ENCODE peak calls at places on chromosomes 11 and 22, in eight cellular contexts. One of them, this sample, is unnamed.

GRCh38 chr11:2360081-2360642 is 16.9 kb upstream of the CD81 start:
- DNase-seq in activated T-cell treated with anti-CD3 and anti-CD28 coated beads, Interleukin-2, amount 50 U/mL, for 72 hours: no peak
- DNase-seq in WTC11: no peak
- DNase-seq in renal cortical epithelial cell: peak
- DNase-seq in AG09309: no peak
- DNase-seq in NCI-H748 treated with DMSO at 0.1 percent for 48 hours: no peak
- DNase-seq in endothelial cell: no peak
- DNase-seq in D341Med: peak
- DNase-seq in this sample: no peak

GRCh38 chr22:50274311-50274710 is 4.1 kb upstream of the MAPK11 start:
- DNase-seq in activated T-cell treated with anti-CD3 and anti-CD28 coated beads, Interleukin-2, amount 50 U/mL, for 72 hours: peak
- DNase-seq in WTC11: no peak
- DNase-seq in renal cortical epithelial cell: peak
- DNase-seq in AG09309: no peak
- DNase-seq in NCI-H748 treated with DMSO at 0.1 percent for 48 hours: no peak
- DNase-seq in endothelial cell: no peak
- DNase-seq in D341Med: peak
- DNase-seq in this sample: peak

GRCh38 chr11:130772266-130773227 is 143.7 kb downstream of the SNX19 start:
- DNase-seq in activated T-cell treated with anti-CD3 and anti-CD28 coated beads, Interleukin-2, amount 50 U/mL, for 72 hours: no peak
- DNase-seq in WTC11: no peak
- DNase-seq in renal cortical epithelial cell: peak
- DNase-seq in AG09309: peak
- DNase-seq in NCI-H748 treated with DMSO at 0.1 percent for 48 hours: no peak
- DNase-seq in endothelial cell: no peak
- DNase-seq in D341Med: no peak
- DNase-seq in this sample: no peak

GRCh38 chr11:103927535-103927934 is 108.9 kb upstream of the DDI1 start:
- DNase-seq in activated T-cell treated with anti-CD3 and anti-CD28 coated beads, Interleukin-2, amount 50 U/mL, for 72 hours: no peak
- DNase-seq in WTC11: no peak
- DNase-seq in renal cortical epithelial cell: peak
- DNase-seq in AG09309: no peak
- DNase-seq in NCI-H748 treated with DMSO at 0.1 percent for 48 hours: no peak
- DNase-seq in endothelial cell: no peak
- DNase-seq in D341Med: peak
- DNase-seq in this sample: no peak

GRCh38 chr11:720642-721346 is 14.8 kb downstream of the EPS8L2 start:
- DNase-seq in activated T-cell treated with anti-CD3 and anti-CD28 coated beads, Interleukin-2, amount 50 U/mL, for 72 hours: no peak
- DNase-seq in WTC11: peak
- DNase-seq in renal cortical epithelial cell: no peak
- DNase-seq in AG09309: no peak
- DNase-seq in NCI-H748 treated with DMSO at 0.1 percent for 48 hours: peak
- DNase-seq in endothelial cell: no peak
- DNase-seq in D341Med: peak
- DNase-seq in this sample: peak

GRCh38 chr11:68843052-68843561 is 1.4 kb upstream of the CPT1A start:
- DNase-seq in activated T-cell treated with anti-CD3 and anti-CD28 coated beads, Interleukin-2, amount 50 U/mL, for 72 hours: peak
- DNase-seq in WTC11: no peak
- DNase-seq in renal cortical epithelial cell: no peak
- DNase-seq in AG09309: no peak
- DNase-seq in NCI-H748 treated with DMSO at 0.1 percent for 48 hours: no peak
- DNase-seq in endothelial cell: no peak
- DNase-seq in D341Med: no peak
- DNase-seq in this sample: no peak

GRCh38 chr11:67027943-67028542 is 5.1 kb downstream of the SYT12 start:
- DNase-seq in activated T-cell treated with anti-CD3 and anti-CD28 coated beads, Interleukin-2, amount 50 U/mL, for 72 hours: no peak
- DNase-seq in WTC11: no peak
- DNase-seq in renal cortical epithelial cell: no peak
- DNase-seq in AG09309: no peak
- DNase-seq in NCI-H748 treated with DMSO at 0.1 percent for 48 hours: no peak
- DNase-seq in endothelial cell: no peak
- DNase-seq in D341Med: no peak
- DNase-seq in this sample: no peak

GRCh38 chr11:114285599-114285998 is 10.6 kb upstream of the NNMT start:
- DNase-seq in activated T-cell treated with anti-CD3 and anti-CD28 coated beads, Interleukin-2, amount 50 U/mL, for 72 hours: no peak
- DNase-seq in WTC11: no peak
- DNase-seq in renal cortical epithelial cell: peak
- DNase-seq in AG09309: no peak
- DNase-seq in NCI-H748 treated with DMSO at 0.1 percent for 48 hours: no peak
- DNase-seq in endothelial cell: no peak
- DNase-seq in D341Med: no peak
- DNase-seq in this sample: no peak

GRCh38 chr11:426851-427250 is 12.1 kb upstream of the SIGIRR start:
- DNase-seq in activated T-cell treated with anti-CD3 and anti-CD28 coated beads, Interleukin-2, amount 50 U/mL, for 72 hours: no peak
- DNase-seq in WTC11: no peak
- DNase-seq in renal cortical epithelial cell: no peak
- DNase-seq in AG09309: no peak
- DNase-seq in NCI-H748 treated with DMSO at 0.1 percent for 48 hours: no peak
- DNase-seq in endothelial cell: no peak
- DNase-seq in D341Med: no peak
- DNase-seq in this sample: no peak

GRCh38 chr11:58575377-58576020 is at the start of gene LPXN:
- DNase-seq in activated T-cell treated with anti-CD3 and anti-CD28 coated beads, Interleukin-2, amount 50 U/mL, for 72 hours: peak
- DNase-seq in WTC11: no peak
- DNase-seq in renal cortical epithelial cell: no peak
- DNase-seq in AG09309: peak
- DNase-seq in NCI-H748 treated with DMSO at 0.1 percent for 48 hours: no peak
- DNase-seq in endothelial cell: no peak
- DNase-seq in D341Med: no peak
- DNase-seq in this sample: no peak

GRCh38 chr11:126246636-126247035 is 22.1 kb downstream of the SRPRA start:
- DNase-seq in activated T-cell treated with anti-CD3 and anti-CD28 coated beads, Interleukin-2, amount 50 U/mL, for 72 hours: no peak
- DNase-seq in WTC11: no peak
- DNase-seq in renal cortical epithelial cell: no peak
- DNase-seq in AG09309: no peak
- DNase-seq in NCI-H748 treated with DMSO at 0.1 percent for 48 hours: no peak
- DNase-seq in endothelial cell: no peak
- DNase-seq in D341Med: no peak
- DNase-seq in this sample: no peak

GRCh38 chr22:27019827-27020226 is 362.4 kb downstream of the MIAT start:
- DNase-seq in activated T-cell treated with anti-CD3 and anti-CD28 coated beads, Interleukin-2, amount 50 U/mL, for 72 hours: no peak
- DNase-seq in WTC11: no peak
- DNase-seq in renal cortical epithelial cell: peak
- DNase-seq in AG09309: no peak
- DNase-seq in NCI-H748 treated with DMSO at 0.1 percent for 48 hours: no peak
- DNase-seq in endothelial cell: no peak
- DNase-seq in D341Med: no peak
- DNase-seq in this sample: no peak

GRCh38 chr11:19751055-19751454 is 38.4 kb downstream of the NAV2 start:
- DNase-seq in activated T-cell treated with anti-CD3 and anti-CD28 coated beads, Interleukin-2, amount 50 U/mL, for 72 hours: no peak
- DNase-seq in WTC11: no peak
- DNase-seq in renal cortical epithelial cell: no peak
- DNase-seq in AG09309: no peak
- DNase-seq in NCI-H748 treated with DMSO at 0.1 percent for 48 hours: no peak
- DNase-seq in endothelial cell: no peak
- DNase-seq in D341Med: no peak
- DNase-seq in this sample: no peak

GRCh38 chr22:48919187-48919590 is 908.5 kb downstream of the BRD1 start:
- DNase-seq in activated T-cell treated with anti-CD3 and anti-CD28 coated beads, Interleukin-2, amount 50 U/mL, for 72 hours: no peak
- DNase-seq in WTC11: no peak
- DNase-seq in renal cortical epithelial cell: no peak
- DNase-seq in AG09309: no peak
- DNase-seq in NCI-H748 treated with DMSO at 0.1 percent for 48 hours: peak
- DNase-seq in endothelial cell: no peak
- DNase-seq in D341Med: peak
- DNase-seq in this sample: no peak

GRCh38 chr11:128345316-128345715 is 242.0 kb downstream of the ETS1 start:
- DNase-seq in activated T-cell treated with anti-CD3 and anti-CD28 coated beads, Interleukin-2, amount 50 U/mL, for 72 hours: no peak
- DNase-seq in WTC11: no peak
- DNase-seq in renal cortical epithelial cell: no peak
- DNase-seq in AG09309: no peak
- DNase-seq in NCI-H748 treated with DMSO at 0.1 percent for 48 hours: no peak
- DNase-seq in endothelial cell: no peak
- DNase-seq in D341Med: no peak
- DNase-seq in this sample: no peak

GRCh38 chr11:75151346-75152047 is 590 bp downstream of the SLCO2B1 start:
- DNase-seq in activated T-cell treated with anti-CD3 and anti-CD28 coated beads, Interleukin-2, amount 50 U/mL, for 72 hours: no peak
- DNase-seq in WTC11: no peak
- DNase-seq in renal cortical epithelial cell: no peak
- DNase-seq in AG09309: no peak
- DNase-seq in NCI-H748 treated with DMSO at 0.1 percent for 48 hours: no peak
- DNase-seq in endothelial cell: no peak
- DNase-seq in D341Med: no peak
- DNase-seq in this sample: no peak

GRCh38 chr11:12989428-12990242 is 19.5 kb upstream of the RASSF10 start:
- DNase-seq in activated T-cell treated with anti-CD3 and anti-CD28 coated beads, Interleukin-2, amount 50 U/mL, for 72 hours: no peak
- DNase-seq in WTC11: no peak
- DNase-seq in renal cortical epithelial cell: peak
- DNase-seq in AG09309: no peak
- DNase-seq in NCI-H748 treated with DMSO at 0.1 percent for 48 hours: no peak
- DNase-seq in endothelial cell: no peak
- DNase-seq in D341Med: no peak
- DNase-seq in this sample: no peak

GRCh38 chr11:47056261-47056915 is 119.8 kb downstream of the CSTPP1 start:
- DNase-seq in activated T-cell treated with anti-CD3 and anti-CD28 coated beads, Interleukin-2, amount 50 U/mL, for 72 hours: no peak
- DNase-seq in WTC11: no peak
- DNase-seq in renal cortical epithelial cell: no peak
- DNase-seq in AG09309: peak
- DNase-seq in NCI-H748 treated with DMSO at 0.1 percent for 48 hours: no peak
- DNase-seq in endothelial cell: no peak
- DNase-seq in D341Med: no peak
- DNase-seq in this sample: no peak

GRCh38 chr11:80118071-80118470 is 677.2 kb upstream of the TENM4 start:
- DNase-seq in activated T-cell treated with anti-CD3 and anti-CD28 coated beads, Interleukin-2, amount 50 U/mL, for 72 hours: no peak
- DNase-seq in WTC11: no peak
- DNase-seq in renal cortical epithelial cell: peak
- DNase-seq in AG09309: no peak
- DNase-seq in NCI-H748 treated with DMSO at 0.1 percent for 48 hours: peak
- DNase-seq in endothelial cell: no peak
- DNase-seq in D341Med: no peak
- DNase-seq in this sample: no peak

GRCh38 chr22:42284230-42284591 is 13.8 kb upstream of the TCF20 start:
- DNase-seq in activated T-cell treated with anti-CD3 and anti-CD28 coated beads, Interleukin-2, amount 50 U/mL, for 72 hours: no peak
- DNase-seq in WTC11: no peak
- DNase-seq in renal cortical epithelial cell: no peak
- DNase-seq in AG09309: no peak
- DNase-seq in NCI-H748 treated with DMSO at 0.1 percent for 48 hours: no peak
- DNase-seq in endothelial cell: no peak
- DNase-seq in D341Med: no peak
- DNase-seq in this sample: no peak

GRCh38 chr22:39913886-39914285 is 13.0 kb downstream of the GRAP2 start:
- DNase-seq in activated T-cell treated with anti-CD3 and anti-CD28 coated beads, Interleukin-2, amount 50 U/mL, for 72 hours: no peak
- DNase-seq in WTC11: no peak
- DNase-seq in renal cortical epithelial cell: no peak
- DNase-seq in AG09309: no peak
- DNase-seq in NCI-H748 treated with DMSO at 0.1 percent for 48 hours: no peak
- DNase-seq in endothelial cell: no peak
- DNase-seq in D341Med: no peak
- DNase-seq in this sample: no peak

GRCh38 chr11:64591257-64592233 is 525 bp downstream of the SLC22A12 start:
- DNase-seq in activated T-cell treated with anti-CD3 and anti-CD28 coated beads, Interleukin-2, amount 50 U/mL, for 72 hours: no peak
- DNase-seq in WTC11: no peak
- DNase-seq in renal cortical epithelial cell: no peak
- DNase-seq in AG09309: no peak
- DNase-seq in NCI-H748 treated with DMSO at 0.1 percent for 48 hours: no peak
- DNase-seq in endothelial cell: no peak
- DNase-seq in D341Med: no peak
- DNase-seq in this sample: no peak

GRCh38 chr22:42397332-42398246 is 34.6 kb downstream of the NFAM1 start:
- DNase-seq in activated T-cell treated with anti-CD3 and anti-CD28 coated beads, Interleukin-2, amount 50 U/mL, for 72 hours: no peak
- DNase-seq in WTC11: no peak
- DNase-seq in renal cortical epithelial cell: peak
- DNase-seq in AG09309: no peak
- DNase-seq in NCI-H748 treated with DMSO at 0.1 percent for 48 hours: no peak
- DNase-seq in endothelial cell: no peak
- DNase-seq in D341Med: no peak
- DNase-seq in this sample: peak

GRCh38 chr22:48705159-48705916 is 1122.3 kb downstream of the BRD1 start:
- DNase-seq in activated T-cell treated with anti-CD3 and anti-CD28 coated beads, Interleukin-2, amount 50 U/mL, for 72 hours: no peak
- DNase-seq in WTC11: peak
- DNase-seq in renal cortical epithelial cell: no peak
- DNase-seq in AG09309: no peak
- DNase-seq in NCI-H748 treated with DMSO at 0.1 percent for 48 hours: no peak
- DNase-seq in endothelial cell: no peak
- DNase-seq in D341Med: no peak
- DNase-seq in this sample: no peak

GRCh38 chr11:36500315-36500721 is 9.8 kb downstream of the TRAF6 start:
- DNase-seq in activated T-cell treated with anti-CD3 and anti-CD28 coated beads, Interleukin-2, amount 50 U/mL, for 72 hours: no peak
- DNase-seq in WTC11: no peak
- DNase-seq in renal cortical epithelial cell: peak
- DNase-seq in AG09309: peak
- DNase-seq in NCI-H748 treated with DMSO at 0.1 percent for 48 hours: no peak
- DNase-seq in endothelial cell: no peak
- DNase-seq in D341Med: no peak
- DNase-seq in this sample: no peak

GRCh38 chr11:72588656-72589410 is 85.4 kb downstream of the PDE2A start:
- DNase-seq in activated T-cell treated with anti-CD3 and anti-CD28 coated beads, Interleukin-2, amount 50 U/mL, for 72 hours: no peak
- DNase-seq in WTC11: no peak
- DNase-seq in renal cortical epithelial cell: no peak
- DNase-seq in AG09309: no peak
- DNase-seq in NCI-H748 treated with DMSO at 0.1 percent for 48 hours: no peak
- DNase-seq in endothelial cell: no peak
- DNase-seq in D341Med: no peak
- DNase-seq in this sample: no peak

GRCh38 chr11:17770048-17770652 is 35.6 kb downstream of the KCNC1 start:
- DNase-seq in activated T-cell treated with anti-CD3 and anti-CD28 coated beads, Interleukin-2, amount 50 U/mL, for 72 hours: no peak
- DNase-seq in WTC11: peak
- DNase-seq in renal cortical epithelial cell: no peak
- DNase-seq in AG09309: no peak
- DNase-seq in NCI-H748 treated with DMSO at 0.1 percent for 48 hours: no peak
- DNase-seq in endothelial cell: no peak
- DNase-seq in D341Med: no peak
- DNase-seq in this sample: peak

GRCh38 chr22:21829523-21829922 is 37.9 kb downstream of the MAPK1 start:
- DNase-seq in activated T-cell treated with anti-CD3 and anti-CD28 coated beads, Interleukin-2, amount 50 U/mL, for 72 hours: no peak
- DNase-seq in WTC11: no peak
- DNase-seq in renal cortical epithelial cell: no peak
- DNase-seq in AG09309: no peak
- DNase-seq in NCI-H748 treated with DMSO at 0.1 percent for 48 hours: no peak
- DNase-seq in endothelial cell: no peak
- DNase-seq in D341Med: no peak
- DNase-seq in this sample: no peak

GRCh38 chr11:119537641-119538253 is 114.8 kb upstream of the THY1 start:
- DNase-seq in activated T-cell treated with anti-CD3 and anti-CD28 coated beads, Interleukin-2, amount 50 U/mL, for 72 hours: no peak
- DNase-seq in WTC11: no peak
- DNase-seq in renal cortical epithelial cell: no peak
- DNase-seq in AG09309: no peak
- DNase-seq in NCI-H748 treated with DMSO at 0.1 percent for 48 hours: no peak
- DNase-seq in endothelial cell: no peak
- DNase-seq in D341Med: no peak
- DNase-seq in this sample: no peak

GRCh38 chr22:37428649-37429586 is 1.6 kb upstream of the ELFN2 start:
- DNase-seq in activated T-cell treated with anti-CD3 and anti-CD28 coated beads, Interleukin-2, amount 50 U/mL, for 72 hours: peak
- DNase-seq in WTC11: peak
- DNase-seq in renal cortical epithelial cell: no peak
- DNase-seq in AG09309: no peak
- DNase-seq in NCI-H748 treated with DMSO at 0.1 percent for 48 hours: no peak
- DNase-seq in endothelial cell: peak
- DNase-seq in D341Med: peak
- DNase-seq in this sample: peak

GRCh38 chr11:19242184-19242932 is 1.6 kb upstream of the E2F8 start:
- DNase-seq in activated T-cell treated with anti-CD3 and anti-CD28 coated beads, Interleukin-2, amount 50 U/mL, for 72 hours: peak
- DNase-seq in WTC11: peak
- DNase-seq in renal cortical epithelial cell: no peak
- DNase-seq in AG09309: no peak
- DNase-seq in NCI-H748 treated with DMSO at 0.1 percent for 48 hours: no peak
- DNase-seq in endothelial cell: peak
- DNase-seq in D341Med: no peak
- DNase-seq in this sample: peak

GRCh38 chr11:65434057-65434666 is 11.6 kb downstream of the NEAT1 start:
- DNase-seq in activated T-cell treated with anti-CD3 and anti-CD28 coated beads, Interleukin-2, amount 50 U/mL, for 72 hours: no peak
- DNase-seq in WTC11: no peak
- DNase-seq in renal cortical epithelial cell: peak
- DNase-seq in AG09309: no peak
- DNase-seq in NCI-H748 treated with DMSO at 0.1 percent for 48 hours: no peak
- DNase-seq in endothelial cell: no peak
- DNase-seq in D341Med: no peak
- DNase-seq in this sample: no peak

GRCh38 chr11:128503231-128503991 is 83.9 kb downstream of the ETS1 start:
- DNase-seq in activated T-cell treated with anti-CD3 and anti-CD28 coated beads, Interleukin-2, amount 50 U/mL, for 72 hours: peak
- DNase-seq in WTC11: no peak
- DNase-seq in renal cortical epithelial cell: peak
- DNase-seq in AG09309: peak
- DNase-seq in NCI-H748 treated with DMSO at 0.1 percent for 48 hours: no peak
- DNase-seq in endothelial cell: no peak
- DNase-seq in D341Med: no peak
- DNase-seq in this sample: no peak

GRCh38 chr11:30422389-30422788 is 99.5 kb downstream of the ARL14EP start:
- DNase-seq in activated T-cell treated with anti-CD3 and anti-CD28 coated beads, Interleukin-2, amount 50 U/mL, for 72 hours: no peak
- DNase-seq in WTC11: no peak
- DNase-seq in renal cortical epithelial cell: peak
- DNase-seq in AG09309: no peak
- DNase-seq in NCI-H748 treated with DMSO at 0.1 percent for 48 hours: no peak
- DNase-seq in endothelial cell: no peak
- DNase-seq in D341Med: no peak
- DNase-seq in this sample: no peak

This sample was measured in glutamatergic neuron.